ENCODE peak calls at places on chromosomes 13 and 19, in seven cellular contexts. P is T-cell; R is NCI-H460; U is fibroblast of lung; F is stimulated activated CD4-positive, alpha-beta T cell treated with anti-CD3 and anti-CD28 coated beads, Interleukin-1b, Interleukin-23, amount 100 ng/mL, for 24 hours; E is T-helper 1 cell; Z is SJCRH30. J is an unnamed sample.

GRCh38 chr19:7520131-7521051 is 2.0 kb upstream of the MCOLN1 start:
- DNase-seq in P (no peak), R (no peak), U (no peak), F (no peak), E (no peak), Z (no peak), J (no peak)

GRCh38 chr19:43362745-43363144 is 9.3 kb downstream of the CD177 start:
- DNase-seq in P (no peak), R (no peak), U (no peak), F (no peak), E (no peak), Z (no peak), J (no peak)

GRCh38 chr13:41458187-41458938 is 1.0 kb downstream of the RGCC start:
- DNase-seq in P (peak; percentile 42), R (no peak), U (peak; percentile 20), F (peak; percentile 50), E (peak; percentile 65), Z (no peak), J (no peak)

GRCh38 chr19:10412257-10412977 is 7.9 kb upstream of the PDE4A start:
- DNase-seq in P (no peak), R (no peak), U (no peak), F (no peak), E (peak; percentile 92), Z (no peak), J (no peak)

GRCh38 chr13:97364031-97364430 is 69.9 kb upstream of the RAP2A start:
- DNase-seq in P (no peak), R (no peak), U (peak; percentile 52), F (no peak), E (no peak), Z (no peak), J (no peak)

GRCh38 chr13:92896842-92897241 is 329.8 kb upstream of the GPC6 start:
- DNase-seq in P (no peak), R (peak; percentile 1), U (peak; percentile 40), F (no peak), E (no peak), Z (peak; percentile 6), J (no peak)

GRCh38 chr13:70835349-70835748 is 727.1 kb upstream of the KLHL1 start:
- DNase-seq in P (no peak), R (no peak), U (no peak), F (no peak), E (no peak), Z (no peak), J (no peak)

GRCh38 chr19:54388001-54388802 is 23.5 kb upstream of the LAIR1 start:
- DNase-seq in P (peak; percentile 32), R (no peak), U (no peak), F (no peak), E (peak; percentile 52), Z (peak; percentile 11), J (peak; percentile 95)

GRCh38 chr19:15199652-15200574 is 882 bp downstream of the NOTCH3 start:
- DNase-seq in P (no peak), R (no peak), U (peak; percentile 37), F (no peak), E (no peak), Z (peak; percentile 70), J (no peak)

GRCh38 chr19:12052571-12053169 is at the start of gene ZNF878:
- DNase-seq in P (no peak), R (no peak), U (peak; percentile 86), F (peak; percentile 64), E (peak; percentile 65), Z (peak; percentile 99), J (peak; percentile 91)

GRCh38 chr19:27765397-27765796 is 1447.6 kb downstream of the UQCRFS1 start:
- DNase-seq in P (no peak), R (no peak), U (no peak), F (no peak), E (no peak), Z (no peak), J (no peak)

GRCh38 chr19:45495178-45495577 is 1.7 kb downstream of the RTN2 start:
- DNase-seq in P (no peak), R (no peak), U (no peak), F (no peak), E (no peak), Z (no peak), J (no peak)

GRCh38 chr19:44303976-44304568 is 753 bp downstream of the ZNF235 start:
- DNase-seq in P (no peak), R (no peak), U (peak; percentile 46), F (no peak), E (peak; percentile 3), Z (peak; percentile 47), J (no peak)

J was measured in CMK.